ENCODE peak calls at places on chromosomes 5 and 9, in seven cellular contexts. G is renal cortical epithelial cell, U is SK-N-SH, Q is COR-L47, Y is GM13977, H is left ventricle myocardium superior, C is T-helper 1 cell. M is an unnamed sample.

GRCh38 chr5:177270653-177271052 is 32.9 kb downstream of the RAB24 start:
- DNase-seq in Y (no peak), H (no peak), C (no peak), G (no peak), U (no peak), Q (no peak), M (no peak)

GRCh38 chr5:124825250-124825982 is 79.0 kb upstream of the ZNF608 start:
- DNase-seq in Q (no peak), Y (no peak), H (no peak), C (no peak), G (no peak), U (no peak), M (no peak)

GRCh38 chr5:177131019-177131320 is 2.6 kb upstream of the NSD1 start:
- DNase-seq in H (no peak), G (no peak), U (no peak), C (no peak), Y (no peak), Q (no peak), M (no peak)

GRCh38 chr5:181198905-181199519 is 6.0 kb downstream of the TRIM7 start:
- DNase-seq in G (no peak), H (no peak), Y (peak), C (no peak), U (no peak), Q (no peak), M (no peak)

GRCh38 chr5:756171-756570 is 28.4 kb downstream of the ZDHHC11B start:
- DNase-seq in G (no peak), C (no peak), H (peak), Y (peak), Q (no peak), U (peak), M (no peak)

GRCh38 chr9:126806336-126806735 is 1.5 kb downstream of the ZBTB43 start:
- DNase-seq in Q (no peak), G (peak), Y (no peak), U (no peak), H (no peak), C (no peak), M (no peak)

GRCh38 chr5:92401492-92401891 is 1018.4 kb upstream of the ARRDC3 start:
- DNase-seq in U (no peak), G (peak), Y (no peak), Q (peak), H (no peak), C (no peak), M (peak)

GRCh38 chr5:127386557-127386956 is 96.0 kb downstream of the MEGF10 start:
- DNase-seq in U (no peak), Q (no peak), H (no peak), C (no peak), Y (no peak), G (peak), M (no peak)

GRCh38 chr5:149464796-149465489 is 85.9 kb upstream of the IL17B start:
- DNase-seq in U (no peak), Q (no peak), C (no peak), Y (no peak), H (peak), G (peak), M (no peak)

GRCh38 chr9:131557855-131558548 is 12.7 kb downstream of the PRRT1B start:
- DNase-seq in Q (no peak), Y (no peak), G (no peak), C (no peak), U (no peak), H (no peak), M (no peak)

GRCh38 chr9:132641216-132641615 is 28.6 kb downstream of the DDX31 start:
- DNase-seq in H (no peak), U (no peak), C (no peak), Q (no peak), Y (no peak), G (no peak), M (no peak)

GRCh38 chr5:158382473-158382872 is 523.5 kb upstream of the CLINT1 start:
- DNase-seq in C (no peak), U (no peak), H (peak), Q (no peak), Y (peak), G (peak), M (no peak)

GRCh38 chr9:21081451-21081850 is 3.7 kb upstream of the IFNB1 start:
- DNase-seq in H (no peak), C (no peak), U (no peak), Y (no peak), Q (no peak), G (no peak), M (no peak)

GRCh38 chr5:65364907-65365306 is 116.8 kb downstream of the ADAMTS6 start:
- DNase-seq in U (no peak), Y (no peak), Q (peak), G (peak), H (no peak), C (no peak), M (peak)

GRCh38 chr9:107707419-107707837 is 217.9 kb upstream of the KLF4 start:
- DNase-seq in H (no peak), U (no peak), G (peak), Q (no peak), Y (no peak), C (no peak), M (no peak)

GRCh38 chr5:148619484-148619883 is 34.8 kb downstream of the HTR4 start:
- DNase-seq in Q (no peak), U (no peak), C (no peak), H (no peak), G (no peak), Y (no peak), M (no peak)

M was measured in NCI-H1092 treated with DMSO at 0.1 percent for 48 hours.